ENCODE peak calls at places on chromosomes 5 and 9, in five cellular contexts. N is fibroblast of pulmonary artery, K is AG08396, I is HFFc6, U is heart right ventricle. M is an unnamed sample.

GRCh38 chr5:133392448-133392847 is 219.9 kb downstream of the FSTL4 start:
- DNase-seq in N (no peak), K (no peak), I (no peak), U (no peak), M (no peak)

GRCh38 chr5:142937265-142937877 is 167.2 kb downstream of the ARHGAP26 start:
- DNase-seq in N (no peak), K (no peak), U (no peak), I (no peak), M (no peak)

GRCh38 chr5:98319299-98320011 is 454.0 kb upstream of the RGMB start:
- DNase-seq in K (no peak), I (no peak), U (no peak), N (no peak), M (no peak)

GRCh38 chr5:71589903-71590302 is 2.8 kb downstream of the MCCC2 start:
- DNase-seq in U (no peak), I (no peak), K (no peak), N (no peak), M (no peak)

GRCh38 chr5:149414405-149415244 is 35.5 kb upstream of the IL17B start:
- DNase-seq in I (no peak), U (peak), N (peak), K (no peak), M (no peak)

GRCh38 chr5:103721183-103721582 is 158.6 kb upstream of the NUDT12 start:
- DNase-seq in N (no peak), U (no peak), K (no peak), I (no peak), M (no peak)

GRCh38 chr5:62948294-62948693 is 369.7 kb downstream of the LRRC70 start:
- DNase-seq in U (no peak), I (no peak), K (no peak), N (peak), M (no peak)

GRCh38 chr9:35774907-35775635 is 16.3 kb upstream of the NPR2 start:
- DNase-seq in I (no peak), U (peak), K (no peak), N (peak), M (no peak)

GRCh38 chr9:121398374-121398773 is 28.3 kb upstream of the STOM start:
- DNase-seq in N (peak), I (peak), K (peak), U (no peak), M (no peak)

GRCh38 chr9:27303219-27303618 is 6.3 kb upstream of the EQTN start:
- DNase-seq in K (peak), N (peak), I (peak), U (no peak), M (peak)

GRCh38 chr9:110121170-110121569 is 86.8 kb downstream of the C9orf152 start:
- DNase-seq in I (no peak), K (no peak), U (no peak), N (no peak), M (no peak)